ENCODE peak calls at places on chromosome 2, in six cellular contexts. T is left ventricle myocardium inferior, Y is tibial nerve, O is astrocyte, B is mammary epithelial cell, F is cardiac muscle cell. U is an unnamed sample. For H3K27me3, the result is how much of the 10 kb centered on the place peaks cover.

GRCh38 chr2:196341318-196341841 is 170.0 kb upstream of the STK17B start:
- DNase-seq in T (no peak), Y (no peak), O (no peak), B (no peak), F (no peak), U (no peak)

GRCh38 chr2:1224901-1225300 is 188.4 kb upstream of the TPO start:
- DNase-seq in T (no peak), Y (no peak), O (no peak), B (no peak), F (no peak), U (no peak)

GRCh38 chr2:148594216-148594615 is 50.3 kb upstream of the EPC2 start:
- DNase-seq in T (no peak), Y (no peak), O (no peak), B (peak), F (no peak), U (no peak)

GRCh38 chr2:96115631-96116423 is 544 bp downstream of the ADRA2B start:
- DNase-seq in T (peak), Y (no peak), O (no peak), B (no peak), F (no peak), U (no peak)

GRCh38 chr2:54559593-54560145 is 103.5 kb downstream of the SPTBN1 start:
- DNase-seq in T (no peak), Y (no peak), O (peak), B (peak), F (peak), U (no peak)

GRCh38 chr2:237283136-237283928 is 130.6 kb downstream of the COL6A3 start:
- DNase-seq in T (no peak), Y (no peak), O (peak), B (no peak), F (no peak), U (no peak)

GRCh38 chr2:176709991-176710390 is 440.7 kb downstream of the MTX2 start:
- DNase-seq in T (no peak), Y (no peak), O (no peak), B (no peak), F (no peak), U (no peak)

GRCh38 chr2:208315081-208315788 is 49.2 kb downstream of the PIKFYVE start:
- DNase-seq in T (no peak), Y (no peak), O (peak), B (peak), F (peak), U (no peak)

DNA sequence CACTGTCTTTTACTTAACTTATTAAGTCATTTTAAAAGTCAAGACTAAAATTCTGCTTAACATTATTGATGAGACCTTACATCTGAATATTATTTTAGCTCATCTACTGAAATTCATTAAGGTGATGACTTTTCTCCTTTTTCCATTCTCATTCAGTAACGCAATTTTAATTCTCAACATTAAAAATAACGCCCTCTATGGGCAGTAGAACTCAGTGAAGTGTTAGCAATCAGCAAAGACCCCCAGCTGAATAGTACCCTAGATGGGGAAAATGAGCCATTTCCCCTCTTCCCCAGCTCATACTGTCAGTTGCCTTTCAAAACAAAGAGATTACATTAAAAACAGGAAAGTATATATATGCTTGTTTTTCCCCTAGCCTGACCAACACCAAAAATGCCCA is 203.3 kb downstream of the NR4A2 start:
- DNase-seq in T (no peak), Y (no peak), O (no peak), B (no peak), F (no peak), U (no peak)
- TF ChIP-seq CTCF in T (no peak), Y (no peak), O (no peak), B (peak), F (no peak), U (no peak)

GRCh38 chr2:239355139-239355538 is 45.7 kb downstream of the HDAC4 start:
- DNase-seq in T (no peak), Y (no peak), O (peak), B (no peak), F (peak), U (no peak)

GRCh38 chr2:239353697-239354096 is 47.1 kb downstream of the HDAC4 start:
- DNase-seq in T (no peak), Y (no peak), O (no peak), B (no peak), F (no peak), U (no peak)

GRCh38 chr2:239354791-239355136 is 46.1 kb downstream of the HDAC4 start:
- DNase-seq in T (no peak), Y (no peak), O (no peak), B (no peak), F (no peak), U (no peak)

GRCh38 chr2:239355724-239356123 is 45.1 kb downstream of the HDAC4 start:
- DNase-seq in T (no peak), Y (no peak), O (no peak), B (no peak), F (peak), U (no peak)

DNA sequence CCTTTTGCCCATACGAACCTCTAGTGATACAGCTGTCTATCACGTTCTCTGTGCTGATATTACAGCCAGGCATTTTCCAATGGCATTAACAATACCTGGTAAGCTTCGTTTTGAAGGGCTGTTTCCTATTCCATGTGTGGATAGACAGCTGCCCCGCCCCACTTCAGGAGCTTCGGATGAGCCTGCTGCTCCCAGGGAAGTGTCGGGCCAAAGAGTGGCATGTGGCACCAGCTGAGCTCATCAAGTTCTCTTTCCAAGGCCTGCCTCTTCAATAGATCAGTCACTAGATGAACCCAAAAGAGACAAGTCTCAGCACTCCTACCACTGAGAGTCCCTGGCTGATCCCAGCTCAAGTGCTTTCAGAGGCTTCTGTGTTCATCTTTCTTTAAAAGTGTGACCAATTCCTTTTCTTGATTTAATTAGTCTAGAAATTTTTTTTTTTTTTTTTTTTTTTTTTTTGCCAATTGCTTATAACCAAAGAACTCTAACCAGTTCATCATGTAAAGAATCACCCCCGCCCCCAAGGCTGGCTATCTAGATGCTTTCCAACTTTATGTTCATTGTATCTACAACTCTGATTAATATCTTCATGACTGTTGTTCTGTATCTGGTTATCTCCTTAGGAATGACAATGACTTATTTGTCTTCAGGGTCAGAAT is 46.6 kb downstream of the HDAC4 start:
- DNase-seq in T (no peak), Y (no peak), O (no peak), B (no peak), F (no peak), U (no peak)
- H3K27me3 ChIP-seq in T (under half), Y (under half), O (under half), B (under half), F (under half), U (under half)

GRCh38 chr2:226447896-226448295 is 351.7 kb downstream of the IRS1 start:
- DNase-seq in T (no peak), Y (no peak), O (peak), B (peak), F (no peak), U (no peak)
- H3K27ac ChIP-seq in T (no peak), Y (no peak), O (no peak), B (peak), F (no peak), U (no peak)

GRCh38 chr2:42929985-42930581 is 137.7 kb upstream of the HAAO start:
- DNase-seq in T (no peak), Y (no peak), O (peak), B (no peak), F (peak), U (peak)

GRCh38 chr2:42928161-42928691 is 135.8 kb upstream of the HAAO start:
- DNase-seq in T (no peak), Y (no peak), O (no peak), B (no peak), F (no peak), U (no peak)

GRCh38 chr2:42929577-42929984 is 137.2 kb upstream of the HAAO start:
- DNase-seq in T (no peak), Y (no peak), O (no peak), B (no peak), F (no peak), U (no peak)

GRCh38 chr2:42927334-42928160 is 135.2 kb upstream of the HAAO start:
- DNase-seq in T (peak), Y (no peak), O (no peak), B (no peak), F (no peak), U (no peak)

GRCh38 chr2:42928692-42929576 is 136.6 kb upstream of the HAAO start:
- DNase-seq in T (no peak), Y (no peak), O (no peak), B (no peak), F (peak), U (peak)
- TF ChIP-seq CTCF in T (peak), Y (peak), O (peak), B (peak), F (peak), U (peak)

DNA sequence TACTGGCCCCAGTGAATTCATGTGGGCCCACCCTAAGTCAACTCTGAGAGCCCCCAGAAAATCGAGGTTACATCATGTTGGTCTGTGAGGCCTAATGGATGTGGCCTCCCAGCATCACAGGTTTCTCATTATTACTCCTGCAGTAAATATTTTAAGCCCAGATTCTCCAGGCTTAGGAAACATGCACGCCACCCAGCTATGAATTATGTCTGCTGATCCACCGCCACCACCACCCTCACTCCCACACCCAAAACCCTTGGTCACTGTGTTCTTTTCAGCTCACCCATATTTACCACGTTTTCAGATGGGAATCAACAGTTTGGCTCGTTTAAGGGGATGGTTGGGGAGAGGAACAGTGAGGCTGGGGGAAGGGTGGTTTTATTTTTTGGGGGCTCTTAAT is 128.6 kb downstream of the NCK2 start:
- DNase-seq in T (no peak), Y (no peak), O (no peak), B (no peak), F (peak), U (no peak)
- H3K27me3 ChIP-seq in T (under half), Y (under half), O (under half), B (under half), F (under half), U (under half)

U was measured in WERI-Rb-1.